ENCODE peak calls at places on chromosome 9, in nine cellular contexts. One of them, this sample, is unnamed.

GRCh38 chr9:4228606-4229005 is 71.3 kb downstream of the GLIS3 start:
- DNase-seq in germinal center: no peak
- DNase-seq in NCI-H1105: no peak
- DNase-seq in mesenchymal stem cell: peak; percentile 53
- DNase-seq in kidney tubule cell: peak; percentile 53
- DNase-seq in HEK293T: no peak
- DNase-seq in cardiac muscle cell: peak; percentile 68
- DNase-seq in dermis microvascular lymphatic vessel endothelial cell: peak; percentile 39
- DNase-seq in activated naive CD8-positive, alpha-beta T cell treated with anti-CD3 and anti-CD28 coated beads for 36 hours: no peak
- DNase-seq in this sample: peak; percentile 43

GRCh38 chr9:97982719-97983523 is at the start of gene ANP32B:
- DNase-seq in HEK293T: peak; percentile 88
- DNase-seq in mesenchymal stem cell: peak; percentile 86
- DNase-seq in NCI-H1105: peak; percentile 80
- DNase-seq in kidney tubule cell: peak; percentile 95
- DNase-seq in germinal center: peak; percentile 90
- DNase-seq in activated naive CD8-positive, alpha-beta T cell treated with anti-CD3 and anti-CD28 coated beads for 36 hours: peak; percentile 99
- DNase-seq in dermis microvascular lymphatic vessel endothelial cell: peak; percentile 92
- DNase-seq in cardiac muscle cell: peak; percentile 96
- DNase-seq in this sample: peak; percentile 99

GRCh38 chr9:96218821-96219614 is 83.0 kb downstream of the HSD17B3 start:
- DNase-seq in NCI-H1105: no peak
- DNase-seq in mesenchymal stem cell: no peak
- DNase-seq in HEK293T: no peak
- DNase-seq in germinal center: no peak
- DNase-seq in kidney tubule cell: peak; percentile 4
- DNase-seq in activated naive CD8-positive, alpha-beta T cell treated with anti-CD3 and anti-CD28 coated beads for 36 hours: peak; percentile 36
- DNase-seq in cardiac muscle cell: peak; percentile 21
- DNase-seq in dermis microvascular lymphatic vessel endothelial cell: no peak
- DNase-seq in this sample: no peak

GRCh38 chr9:120914410-120914809 is 12.2 kb downstream of the TRAF1 start:
- DNase-seq in HEK293T: no peak
- DNase-seq in dermis microvascular lymphatic vessel endothelial cell: no peak
- DNase-seq in activated naive CD8-positive, alpha-beta T cell treated with anti-CD3 and anti-CD28 coated beads for 36 hours: no peak
- DNase-seq in germinal center: no peak
- DNase-seq in mesenchymal stem cell: no peak
- DNase-seq in NCI-H1105: no peak
- DNase-seq in kidney tubule cell: no peak
- DNase-seq in cardiac muscle cell: no peak
- DNase-seq in this sample: no peak

GRCh38 chr9:122580360-122580759 is 2.8 kb downstream of the OR1L8 start:
- DNase-seq in kidney tubule cell: peak; percentile 49
- DNase-seq in activated naive CD8-positive, alpha-beta T cell treated with anti-CD3 and anti-CD28 coated beads for 36 hours: no peak
- DNase-seq in dermis microvascular lymphatic vessel endothelial cell: peak; percentile 75
- DNase-seq in germinal center: no peak
- DNase-seq in cardiac muscle cell: peak; percentile 78
- DNase-seq in mesenchymal stem cell: no peak
- DNase-seq in NCI-H1105: no peak
- DNase-seq in HEK293T: no peak
- DNase-seq in this sample: peak; percentile 8

GRCh38 chr9:125997510-125997823 is 250.3 kb downstream of the PBX3 start:
- DNase-seq in mesenchymal stem cell: no peak
- DNase-seq in NCI-H1105: peak; percentile 96
- DNase-seq in dermis microvascular lymphatic vessel endothelial cell: no peak
- DNase-seq in cardiac muscle cell: no peak
- DNase-seq in germinal center: no peak
- DNase-seq in kidney tubule cell: no peak
- DNase-seq in HEK293T: no peak
- DNase-seq in activated naive CD8-positive, alpha-beta T cell treated with anti-CD3 and anti-CD28 coated beads for 36 hours: no peak
- DNase-seq in this sample: no peak

GRCh38 chr9:137621131-137621757 is 2.4 kb downstream of the EHMT1 start:
- DNase-seq in kidney tubule cell: peak; percentile 31
- DNase-seq in activated naive CD8-positive, alpha-beta T cell treated with anti-CD3 and anti-CD28 coated beads for 36 hours: no peak
- DNase-seq in cardiac muscle cell: peak; percentile 25
- DNase-seq in germinal center: no peak
- DNase-seq in NCI-H1105: no peak
- DNase-seq in dermis microvascular lymphatic vessel endothelial cell: peak; percentile 20
- DNase-seq in HEK293T: no peak
- DNase-seq in mesenchymal stem cell: peak; percentile 57
- DNase-seq in this sample: no peak

GRCh38 chr9:91655215-91655614 is 231.6 kb upstream of the NFIL3 start:
- DNase-seq in dermis microvascular lymphatic vessel endothelial cell: no peak
- DNase-seq in NCI-H1105: no peak
- DNase-seq in HEK293T: no peak
- DNase-seq in kidney tubule cell: no peak
- DNase-seq in germinal center: no peak
- DNase-seq in cardiac muscle cell: no peak
- DNase-seq in activated naive CD8-positive, alpha-beta T cell treated with anti-CD3 and anti-CD28 coated beads for 36 hours: no peak
- DNase-seq in mesenchymal stem cell: no peak
- DNase-seq in this sample: peak; percentile 29

GRCh38 chr9:108755979-108756378 is 99.8 kb downstream of the ACTL7B start:
- DNase-seq in dermis microvascular lymphatic vessel endothelial cell: no peak
- DNase-seq in activated naive CD8-positive, alpha-beta T cell treated with anti-CD3 and anti-CD28 coated beads for 36 hours: no peak
- DNase-seq in NCI-H1105: no peak
- DNase-seq in HEK293T: no peak
- DNase-seq in cardiac muscle cell: no peak
- DNase-seq in mesenchymal stem cell: no peak
- DNase-seq in germinal center: no peak
- DNase-seq in kidney tubule cell: no peak
- DNase-seq in this sample: no peak

GRCh38 chr9:18717751-18718150 is 243.8 kb downstream of the ADAMTSL1 start:
- DNase-seq in mesenchymal stem cell: no peak
- DNase-seq in kidney tubule cell: no peak
- DNase-seq in cardiac muscle cell: no peak
- DNase-seq in NCI-H1105: no peak
- DNase-seq in HEK293T: no peak
- DNase-seq in germinal center: no peak
- DNase-seq in dermis microvascular lymphatic vessel endothelial cell: no peak
- DNase-seq in activated naive CD8-positive, alpha-beta T cell treated with anti-CD3 and anti-CD28 coated beads for 36 hours: no peak
- DNase-seq in this sample: no peak

GRCh38 chr9:136920069-136920468 is 24.5 kb downstream of the FBXW5 start:
- DNase-seq in cardiac muscle cell: no peak
- DNase-seq in kidney tubule cell: no peak
- DNase-seq in dermis microvascular lymphatic vessel endothelial cell: no peak
- DNase-seq in germinal center: no peak
- DNase-seq in activated naive CD8-positive, alpha-beta T cell treated with anti-CD3 and anti-CD28 coated beads for 36 hours: no peak
- DNase-seq in NCI-H1105: no peak
- DNase-seq in mesenchymal stem cell: no peak
- DNase-seq in HEK293T: no peak
- DNase-seq in this sample: no peak